ENCODE peak calls at places on chromosomes 12 and 14, in five cellular contexts. O is fibroblast of mammary gland, M is body of pancreas, F is mucosa of descending colon, U is bronchial epithelial cell. D is an unnamed sample.

GRCh38 chr12:27927347-27927746 is 45.2 kb downstream of the PTHLH start:
- DNase-seq in O (no peak), U (no peak), M (no peak), F (no peak), D (no peak)

GRCh38 chr14:99563749-99564129 is 40.3 kb downstream of the CCDC85C start:
- DNase-seq in M (no peak), O (no peak), U (no peak), F (no peak), D (no peak)

GRCh38 chr12:99024870-99025269 is 379.8 kb downstream of the APAF1 start:
- DNase-seq in M (no peak), F (no peak), U (no peak), O (no peak), D (no peak)

GRCh38 chr12:94761559-94761958 is 111.2 kb upstream of the TMCC3 start:
- DNase-seq in O (peak; percentile 94), F (no peak), U (peak; percentile 99), M (no peak), D (peak; percentile 65)

GRCh38 chr12:52018448-52019122 is 11.8 kb downstream of the TAMALIN start:
- DNase-seq in U (no peak), F (no peak), O (no peak), M (no peak), D (no peak)

GRCh38 chr12:112381421-112381897 is 772 bp downstream of the HECTD4 start:
- DNase-seq in F (peak; percentile 66), U (no peak), M (peak; percentile 12), O (no peak), D (no peak)

GRCh38 chr12:132161046-132161781 is 17.0 kb downstream of the NOC4L start:
- DNase-seq in M (no peak), U (no peak), O (peak; percentile 68), F (no peak), D (no peak)

GRCh38 chr14:73755434-73756014 is 41.3 kb upstream of the PNMA1 start:
- DNase-seq in F (peak; percentile 80), O (no peak), M (no peak), U (peak; percentile 73), D (no peak)

GRCh38 chr14:74612346-74613021 is 447 bp upstream of the LTBP2 start:
- DNase-seq in O (peak; percentile 72), M (peak; percentile 84), U (no peak), F (peak; percentile 84), D (no peak)

GRCh38 chr14:55388160-55388559 is 23.5 kb downstream of the ATG14 start:
- DNase-seq in U (no peak), O (peak; percentile 91), M (no peak), F (no peak), D (peak; percentile 6)

GRCh38 chr12:24742378-24742777 is 206.5 kb downstream of the BCAT1 start:
- DNase-seq in M (no peak), U (no peak), F (no peak), O (no peak), D (no peak)

GRCh38 chr14:58414845-58415244 is 12.5 kb downstream of the TIMM9 start:
- DNase-seq in F (no peak), O (no peak), U (no peak), M (no peak), D (no peak)

GRCh38 chr12:66092559-66093269 is 37.8 kb downstream of the LLPH start:
- DNase-seq in M (no peak), F (no peak), O (peak; percentile 47), U (peak; percentile 77), D (no peak)

GRCh38 chr12:121061831-121062230 is 22.8 kb upstream of the OASL start:
- DNase-seq in U (no peak), F (no peak), M (no peak), O (peak; percentile 23), D (no peak)

GRCh38 chr12:121059031-121059898 is 20.2 kb upstream of the OASL start:
- DNase-seq in U (no peak), M (no peak), O (no peak), F (no peak), D (no peak)

GRCh38 chr12:121057794-121058193 is 18.7 kb upstream of the OASL start:
- DNase-seq in O (no peak), M (no peak), F (no peak), U (no peak), D (no peak)

GRCh38 chr12:121062391-121063045 is 23.5 kb upstream of the OASL start:
- DNase-seq in F (no peak), U (no peak), M (no peak), O (no peak), D (no peak)

DNA sequence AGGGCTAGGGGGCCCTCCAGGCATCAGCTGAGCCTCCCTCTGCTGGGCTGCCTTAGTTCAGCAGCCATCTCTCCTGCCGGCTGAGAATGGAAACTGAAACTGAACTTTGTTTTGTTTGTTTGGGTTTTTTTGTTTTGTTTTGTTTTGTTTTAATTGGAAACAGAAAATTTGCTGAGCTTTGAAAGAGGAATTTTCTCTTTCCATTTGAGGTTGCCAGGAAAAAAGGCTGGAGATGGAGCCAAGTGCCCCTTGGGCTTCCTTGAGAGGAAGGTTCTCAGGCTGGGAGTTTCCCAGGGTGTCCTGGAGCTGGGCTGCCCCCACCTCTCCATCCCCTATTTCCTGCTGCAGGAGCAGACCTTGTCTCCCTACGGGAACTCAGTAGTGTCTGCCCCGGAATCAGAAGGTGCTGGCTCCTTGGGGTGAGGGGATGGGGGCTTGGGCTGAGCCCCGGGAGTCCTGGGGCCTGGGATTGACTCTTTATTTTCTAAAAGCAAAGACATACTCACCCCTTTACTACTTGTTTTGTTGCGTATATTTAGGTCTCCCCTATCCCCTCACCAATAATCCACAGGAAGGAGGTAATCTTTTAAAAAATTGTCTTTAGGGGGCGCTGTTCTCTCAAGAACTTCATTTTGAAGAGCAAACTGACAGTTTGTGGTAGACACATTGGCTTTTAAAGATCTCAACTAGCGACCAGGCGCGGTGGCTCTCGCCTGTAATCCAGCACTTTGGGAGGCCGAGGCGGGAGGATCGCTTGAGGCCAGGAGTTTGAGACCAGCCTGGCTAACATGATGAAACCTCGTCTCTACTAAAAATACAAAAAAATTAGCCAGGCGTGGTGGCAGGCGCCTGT is 21.3 kb upstream of the OASL start:
- DNase-seq in U (peak; percentile 35), O (peak; percentile 48), M (peak; percentile 15), F (peak; percentile 49), D (no peak)
- H3K4me3 ChIP-seq in U (no peak overlapping the region), O (no peak overlapping the region), M (no peak overlapping the region), F (no peak overlapping the region), D (no peak overlapping the region)

DNA sequence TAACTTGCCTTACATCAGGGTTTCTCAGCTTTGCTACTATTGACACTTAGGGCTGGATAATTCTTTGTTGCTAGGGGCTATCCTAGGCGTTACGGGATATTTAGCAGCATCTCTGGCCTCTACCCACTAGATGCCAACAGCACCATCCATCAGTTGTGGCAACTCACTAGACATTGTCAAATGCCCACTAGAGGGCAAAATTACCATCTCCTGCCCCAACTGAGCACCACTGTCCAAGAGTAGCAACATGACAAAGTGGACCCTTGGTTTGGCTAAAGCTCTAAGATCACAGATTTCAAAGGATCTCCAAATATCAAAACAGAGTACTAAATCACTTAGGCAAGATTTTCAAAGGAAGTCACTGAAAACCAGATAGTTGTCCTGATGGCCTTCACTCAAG is 251.7 kb upstream of the TBX3 start:
- DNase-seq in O (peak; percentile 28), F (no peak), M (no peak), U (no peak), D (no peak)
- TF ChIP-seq CTCF in O (peak; percentile 21), F (no peak), M (no peak), U (no peak), D (peak; percentile 7)

GRCh38 chr14:100708349-100709217 is 18.1 kb upstream of the DLK1 start:
- DNase-seq in F (peak; percentile 77), U (peak; percentile 32), M (peak; percentile 93), O (peak; percentile 41), D (no peak)

GRCh38 chr14:100709956-100710284 is 16.8 kb upstream of the DLK1 start:
- DNase-seq in O (no peak), F (no peak), M (no peak), U (no peak), D (no peak)

GRCh38 chr14:100710391-100711116 is 16.1 kb upstream of the DLK1 start:
- DNase-seq in M (no peak), U (no peak), F (no peak), O (no peak), D (no peak)

GRCh38 chr14:100711117-100711462 is 15.6 kb upstream of the DLK1 start:
- DNase-seq in M (peak; percentile 80), F (no peak), O (no peak), U (no peak), D (no peak)

DNA sequence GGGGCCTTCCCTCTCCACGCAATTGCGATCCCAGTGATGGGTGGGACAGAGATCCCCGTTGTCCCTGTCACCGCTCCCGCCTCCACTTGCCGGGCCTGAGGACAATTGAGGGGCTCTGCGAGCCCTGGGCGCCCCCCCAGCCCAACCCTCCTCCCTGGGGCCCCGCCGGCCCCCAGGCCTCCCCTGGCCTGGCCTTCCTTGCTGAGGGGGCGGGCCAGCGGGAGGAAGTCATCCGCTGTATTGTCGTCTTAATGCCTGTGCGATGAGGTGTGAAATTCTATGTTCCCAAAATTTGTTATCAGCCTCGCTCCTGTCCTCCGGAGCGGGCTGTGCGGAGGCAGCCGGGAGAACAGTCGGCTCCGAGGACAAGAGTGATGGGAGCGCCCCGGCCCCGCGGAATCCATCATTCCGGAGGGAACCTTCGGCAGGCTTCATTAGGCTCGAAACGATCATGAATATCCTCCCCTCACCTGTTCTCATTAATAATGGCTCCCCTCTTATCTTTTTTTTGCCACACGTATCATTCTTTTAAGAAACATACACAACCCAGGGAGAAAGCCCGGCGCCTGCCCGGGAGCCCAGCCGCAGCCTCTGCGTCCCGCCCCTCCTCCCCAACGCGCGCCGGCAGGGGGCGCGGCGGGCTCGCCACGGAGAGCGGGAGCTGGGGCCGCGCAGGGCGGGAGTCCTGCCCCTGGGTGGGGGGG is 17.3 kb upstream of the DLK1 start:
- DNase-seq in M (no peak), O (peak; percentile 30), U (no peak), F (peak; percentile 48), D (no peak)
- H3K4me3 ChIP-seq in M (no peak overlapping the region), O (peak overlapping the region; percentile 29), U (no peak overlapping the region), F (no peak overlapping the region), D (peak overlapping the region; percentile 25)

GRCh38 chr12:53986686-53987180 is 1.8 kb downstream of the HOXC10 start:
- DNase-seq in M (no peak), F (no peak), O (no peak), U (no peak), D (no peak)

GRCh38 chr12:53987748-53988147 is 2.8 kb downstream of the HOXC10 start:
- DNase-seq in O (no peak), U (no peak), F (no peak), M (no peak), D (no peak)

GRCh38 chr12:53984901-53985357 is at the start of gene HOXC10:
- DNase-seq in F (peak; percentile 66), O (peak; percentile 97), M (peak; percentile 86), U (peak; percentile 7), D (peak; percentile 8)

GRCh38 chr12:53985358-53985899 is 483 bp downstream of the HOXC10 start:
- DNase-seq in O (no peak), F (no peak), M (no peak), U (no peak), D (no peak)

DNA sequence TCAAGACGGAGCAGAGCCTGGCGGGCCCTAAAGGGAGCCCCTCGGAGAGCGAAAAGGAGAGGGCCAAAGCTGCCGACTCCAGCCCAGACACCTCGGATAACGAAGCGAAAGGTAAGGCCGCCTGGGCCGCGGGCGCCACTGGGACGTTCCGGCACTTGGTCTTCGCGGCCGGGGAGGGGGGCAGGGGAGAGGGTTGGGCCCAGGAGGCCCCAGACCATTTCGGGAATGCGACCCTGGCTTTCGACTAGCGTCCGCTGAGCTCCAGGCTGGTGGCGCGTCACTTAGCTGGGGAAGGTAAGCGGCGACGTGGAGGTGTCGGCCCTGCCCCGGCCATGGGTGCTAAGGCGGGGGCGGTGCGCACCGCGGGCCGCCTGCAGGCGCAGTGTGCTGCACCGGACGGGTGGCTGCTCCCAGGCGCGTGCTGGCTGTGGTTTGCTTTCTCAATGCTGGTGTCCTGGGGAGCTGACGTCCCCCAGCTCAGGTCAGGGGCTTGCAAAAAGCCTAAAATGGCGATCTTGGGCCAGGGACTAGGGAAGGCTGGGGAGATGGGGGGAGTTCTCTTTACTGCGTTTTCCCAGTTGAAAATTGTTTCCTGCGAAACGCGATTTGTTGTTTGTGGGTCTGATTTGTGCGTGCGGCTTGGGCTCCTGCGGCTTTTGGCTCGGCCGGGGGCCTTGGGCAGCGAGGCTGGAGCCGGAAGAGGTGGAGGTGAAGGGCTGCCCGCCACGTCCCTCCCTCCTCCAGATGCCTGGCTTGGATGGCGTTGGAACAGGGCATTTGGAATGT is 1.1 kb downstream of the HOXC10 start:
- DNase-seq in M (no peak), O (no peak), F (no peak), U (no peak), D (no peak)
- TF ChIP-seq CTCF in M (no peak), O (no peak), F (no peak), U (no peak), D (no peak)